ENCODE peak calls at places on chromosomes 12 and 14, in eight cellular contexts. One of them, this sample, is unnamed.

GRCh38 chr14:91947196-91948184 is at the start of gene FBLN5:
- DNase-seq in uterus: peak; percentile 79
- DNase-seq in gastrocnemius medialis: peak; percentile 7
- DNase-seq in heart left ventricle: peak; percentile 69
- DNase-seq in GM12891: no peak
- DNase-seq in A549: peak; percentile 11
- DNase-seq in K562: no peak
- DNase-seq in lower leg skin: peak; percentile 59
- DNase-seq in this sample: no peak

GRCh38 chr12:53752192-53752601 is 418 bp upstream of the CISTR start:
- DNase-seq in lower leg skin: no peak
- DNase-seq in uterus: no peak
- DNase-seq in GM12891: no peak
- DNase-seq in heart left ventricle: no peak
- DNase-seq in gastrocnemius medialis: no peak
- DNase-seq in K562: no peak
- DNase-seq in A549: no peak
- DNase-seq in this sample: no peak

GRCh38 chr12:114916124-114916523 is 232.1 kb upstream of the TBX3 start:
- DNase-seq in A549: no peak
- DNase-seq in GM12891: no peak
- DNase-seq in uterus: no peak
- DNase-seq in heart left ventricle: no peak
- DNase-seq in K562: no peak
- DNase-seq in gastrocnemius medialis: no peak
- DNase-seq in lower leg skin: no peak
- DNase-seq in this sample: no peak

GRCh38 chr12:131724534-131724933 is 13.6 kb downstream of the SFSWAP start:
- DNase-seq in K562: no peak
- DNase-seq in gastrocnemius medialis: no peak
- DNase-seq in uterus: no peak
- DNase-seq in lower leg skin: no peak
- DNase-seq in GM12891: no peak
- DNase-seq in heart left ventricle: no peak
- DNase-seq in A549: no peak
- DNase-seq in this sample: no peak

GRCh38 chr14:24425704-24426103 is 3.8 kb downstream of the CBLN3 start:
- DNase-seq in GM12891: no peak
- DNase-seq in K562: peak; percentile 80
- DNase-seq in heart left ventricle: no peak
- DNase-seq in lower leg skin: peak; percentile 54
- DNase-seq in gastrocnemius medialis: no peak
- DNase-seq in A549: no peak
- DNase-seq in uterus: no peak
- DNase-seq in this sample: no peak

GRCh38 chr14:64387232-64387737 is 868 bp upstream of the MTHFD1 start:
- DNase-seq in uterus: no peak
- DNase-seq in lower leg skin: no peak
- DNase-seq in GM12891: peak; percentile 13
- DNase-seq in K562: peak; percentile 48
- DNase-seq in gastrocnemius medialis: peak; percentile 6
- DNase-seq in A549: peak; percentile 41
- DNase-seq in heart left ventricle: peak; percentile 33
- DNase-seq in this sample: no peak

GRCh38 chr12:45192041-45192695 is 23.7 kb upstream of the ANO6 start:
- DNase-seq in A549: peak; percentile 62
- DNase-seq in GM12891: no peak
- DNase-seq in heart left ventricle: no peak
- DNase-seq in uterus: no peak
- DNase-seq in gastrocnemius medialis: no peak
- DNase-seq in K562: peak; percentile 48
- DNase-seq in lower leg skin: no peak
- DNase-seq in this sample: peak; percentile 30

GRCh38 chr12:6383572-6384498 is at the start of gene LTBR:
- DNase-seq in uterus: peak; percentile 97
- DNase-seq in gastrocnemius medialis: peak; percentile 97
- DNase-seq in GM12891: peak; percentile 55
- DNase-seq in heart left ventricle: peak; percentile 99
- DNase-seq in A549: peak; percentile 83
- DNase-seq in lower leg skin: peak; percentile 94
- DNase-seq in K562: peak; percentile 87
- DNase-seq in this sample: no peak

GRCh38 chr12:52925717-52926595 is 21.1 kb upstream of the KRT8 start:
- DNase-seq in heart left ventricle: no peak
- DNase-seq in GM12891: no peak
- DNase-seq in uterus: no peak
- DNase-seq in K562: no peak
- DNase-seq in gastrocnemius medialis: no peak
- DNase-seq in lower leg skin: no peak
- DNase-seq in A549: no peak
- DNase-seq in this sample: no peak

GRCh38 chr14:102088012-102088792 is 1.4 kb upstream of the HSP90AA1 start:
- DNase-seq in GM12891: peak; percentile 57
- DNase-seq in K562: peak; percentile 64
- DNase-seq in heart left ventricle: peak; percentile 63
- DNase-seq in uterus: peak; percentile 37
- DNase-seq in lower leg skin: peak; percentile 56
- DNase-seq in A549: no peak
- DNase-seq in gastrocnemius medialis: peak; percentile 20
- DNase-seq in this sample: no peak
- TF ChIP-seq POLR2A in GM12891: no peak
- TF ChIP-seq POLR2A in K562: no peak
- TF ChIP-seq POLR2A in heart left ventricle: no peak
- TF ChIP-seq POLR2A in uterus: no peak
- TF ChIP-seq POLR2A in lower leg skin: no peak
- TF ChIP-seq POLR2A in A549: peak; percentile 1
- TF ChIP-seq POLR2A in gastrocnemius medialis: no peak
- TF ChIP-seq POLR2A in this sample: no peak

GRCh38 chr14:76953196-76953945 is 75.1 kb downstream of the IRF2BPL start:
- DNase-seq in GM12891: peak; percentile 66
- DNase-seq in lower leg skin: peak; percentile 68
- DNase-seq in gastrocnemius medialis: peak; percentile 65
- DNase-seq in A549: peak; percentile 90
- DNase-seq in K562: peak; percentile 20
- DNase-seq in uterus: peak; percentile 73
- DNase-seq in heart left ventricle: peak; percentile 82
- DNase-seq in this sample: peak; percentile 78
- TF ChIP-seq POLR2A in GM12891: no peak
- TF ChIP-seq POLR2A in lower leg skin: no peak
- TF ChIP-seq POLR2A in gastrocnemius medialis: peak; percentile 68
- TF ChIP-seq POLR2A in A549: peak; percentile 62
- TF ChIP-seq POLR2A in K562: no peak
- TF ChIP-seq POLR2A in uterus: no peak
- TF ChIP-seq POLR2A in heart left ventricle: no peak
- TF ChIP-seq POLR2A in this sample: peak; percentile 65

GRCh38 chr12:4393211-4393610 is 13.7 kb upstream of the FGF23 start:
- DNase-seq in uterus: no peak
- DNase-seq in A549: no peak
- DNase-seq in gastrocnemius medialis: no peak
- DNase-seq in GM12891: no peak
- DNase-seq in K562: no peak
- DNase-seq in heart left ventricle: no peak
- DNase-seq in lower leg skin: no peak
- DNase-seq in this sample: no peak
- TF ChIP-seq POLR2A in uterus: no peak
- TF ChIP-seq POLR2A in A549: no peak
- TF ChIP-seq POLR2A in gastrocnemius medialis: no peak
- TF ChIP-seq POLR2A in GM12891: no peak
- TF ChIP-seq POLR2A in K562: no peak
- TF ChIP-seq POLR2A in heart left ventricle: no peak
- TF ChIP-seq POLR2A in lower leg skin: no peak
- TF ChIP-seq POLR2A in this sample: no peak

GRCh38 chr12:121626087-121626852 is at the start of gene ORAI1:
- DNase-seq in uterus: peak; percentile 96
- DNase-seq in GM12891: peak; percentile 86
- DNase-seq in gastrocnemius medialis: peak; percentile 94
- DNase-seq in K562: peak; percentile 97
- DNase-seq in lower leg skin: peak; percentile 94
- DNase-seq in heart left ventricle: peak; percentile 97
- DNase-seq in A549: peak; percentile 80
- DNase-seq in this sample: peak; percentile 89
- TF ChIP-seq POLR2A in uterus: peak; percentile 89
- TF ChIP-seq POLR2A in GM12891: peak; percentile 59
- TF ChIP-seq POLR2A in gastrocnemius medialis: peak; percentile 97
- TF ChIP-seq POLR2A in K562: peak; percentile 56
- TF ChIP-seq POLR2A in lower leg skin: peak; percentile 49
- TF ChIP-seq POLR2A in heart left ventricle: no peak
- TF ChIP-seq POLR2A in A549: peak; percentile 85
- TF ChIP-seq POLR2A in this sample: peak; percentile 90

GRCh38 chr12:218728-219590 is 5.0 kb upstream of the SLC6A12 start:
- DNase-seq in gastrocnemius medialis: no peak
- DNase-seq in lower leg skin: no peak
- DNase-seq in A549: no peak
- DNase-seq in uterus: no peak
- DNase-seq in K562: no peak
- DNase-seq in GM12891: no peak
- DNase-seq in heart left ventricle: no peak
- DNase-seq in this sample: no peak
- TF ChIP-seq POLR2A in gastrocnemius medialis: no peak
- TF ChIP-seq POLR2A in lower leg skin: no peak
- TF ChIP-seq POLR2A in A549: no peak
- TF ChIP-seq POLR2A in uterus: no peak
- TF ChIP-seq POLR2A in K562: no peak
- TF ChIP-seq POLR2A in GM12891: no peak
- TF ChIP-seq POLR2A in heart left ventricle: no peak
- TF ChIP-seq POLR2A in this sample: no peak

DNA sequence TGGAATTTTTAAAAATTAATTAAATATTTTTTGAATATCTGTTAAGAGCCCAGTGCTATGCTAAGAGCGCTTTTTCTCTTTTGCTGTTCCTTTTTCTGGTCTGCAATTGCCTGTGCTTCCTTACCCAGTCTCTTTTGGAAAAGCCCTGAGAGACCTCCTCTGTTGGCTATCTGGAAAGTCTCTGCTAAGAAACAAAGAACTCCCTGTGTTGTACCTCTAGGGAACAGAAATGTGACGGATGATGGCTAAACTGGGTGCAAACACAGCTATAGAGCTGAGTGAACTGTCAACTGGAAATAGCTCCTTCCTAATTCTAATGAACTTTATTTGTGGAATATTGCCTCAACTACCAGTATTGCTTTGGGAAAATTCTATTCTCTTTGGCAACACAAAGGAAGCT is 261.6 kb upstream of the NOVA1 start:
- DNase-seq in uterus: no peak
- DNase-seq in A549: no peak
- DNase-seq in GM12891: no peak
- DNase-seq in K562: no peak
- DNase-seq in gastrocnemius medialis: no peak
- DNase-seq in lower leg skin: no peak
- DNase-seq in heart left ventricle: no peak
- DNase-seq in this sample: no peak
- TF ChIP-seq POLR2A in uterus: no peak
- TF ChIP-seq POLR2A in A549: no peak
- TF ChIP-seq POLR2A in GM12891: no peak
- TF ChIP-seq POLR2A in K562: no peak
- TF ChIP-seq POLR2A in gastrocnemius medialis: no peak
- TF ChIP-seq POLR2A in lower leg skin: no peak
- TF ChIP-seq POLR2A in heart left ventricle: no peak
- TF ChIP-seq POLR2A in this sample: no peak

GRCh38 chr12:9364224-9365176 is 156.3 kb upstream of the PZP start:
- DNase-seq in gastrocnemius medialis: no peak
- DNase-seq in uterus: no peak
- DNase-seq in lower leg skin: no peak
- DNase-seq in GM12891: no peak
- DNase-seq in A549: no peak
- DNase-seq in heart left ventricle: no peak
- DNase-seq in K562: peak; percentile 16
- DNase-seq in this sample: peak; percentile 41
- TF ChIP-seq POLR2A in gastrocnemius medialis: no peak
- TF ChIP-seq POLR2A in uterus: no peak
- TF ChIP-seq POLR2A in lower leg skin: no peak
- TF ChIP-seq POLR2A in GM12891: peak; percentile 69
- TF ChIP-seq POLR2A in A549: no peak
- TF ChIP-seq POLR2A in heart left ventricle: no peak
- TF ChIP-seq POLR2A in K562: peak; percentile 63
- TF ChIP-seq POLR2A in this sample: no peak

DNA sequence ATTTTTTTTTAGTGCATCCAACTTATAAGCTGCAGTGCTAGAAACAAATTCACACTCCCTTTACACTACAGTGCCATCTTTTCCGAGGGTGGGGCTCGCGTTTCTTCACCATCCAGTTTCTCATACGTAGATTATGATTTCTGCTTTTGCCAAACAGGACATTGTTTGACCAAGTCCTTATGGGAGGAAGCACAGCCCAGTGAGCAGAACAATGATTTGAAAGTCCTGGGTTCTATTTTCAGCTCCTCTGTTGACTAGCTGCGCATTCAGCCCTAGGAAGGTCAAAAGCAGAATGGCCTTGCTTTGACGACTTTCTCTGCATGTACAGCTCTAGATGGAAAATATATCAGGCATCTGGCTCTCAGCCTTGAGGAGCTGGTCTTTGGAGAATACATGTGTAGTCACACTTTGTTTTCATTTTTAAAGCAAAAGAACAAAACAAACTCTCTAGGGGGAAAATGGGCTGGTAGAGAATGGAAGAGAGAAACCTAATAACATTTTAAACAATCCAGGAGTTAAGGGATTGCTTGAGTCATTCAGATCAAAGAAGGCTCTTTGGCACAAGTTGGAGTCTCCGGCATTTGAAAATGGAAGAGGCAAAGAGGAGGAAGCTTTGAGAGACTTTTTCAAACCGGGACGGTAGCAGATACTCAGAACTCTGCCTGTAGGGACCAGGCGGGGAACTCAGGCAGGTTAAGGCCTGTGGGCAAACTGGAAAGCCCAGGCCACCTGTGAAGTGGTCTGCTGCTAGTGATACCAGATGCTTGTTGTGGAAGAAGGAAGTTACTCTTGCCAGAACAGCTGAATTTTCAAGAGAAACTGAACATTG is 257.3 kb upstream of the PLEKHG7 start:
- DNase-seq in A549: no peak
- DNase-seq in gastrocnemius medialis: no peak
- DNase-seq in uterus: no peak
- DNase-seq in lower leg skin: no peak
- DNase-seq in heart left ventricle: peak; percentile 47
- DNase-seq in GM12891: no peak
- DNase-seq in K562: no peak
- DNase-seq in this sample: no peak
- TF ChIP-seq POLR2A in A549: no peak
- TF ChIP-seq POLR2A in gastrocnemius medialis: no peak
- TF ChIP-seq POLR2A in uterus: no peak
- TF ChIP-seq POLR2A in lower leg skin: no peak
- TF ChIP-seq POLR2A in heart left ventricle: no peak
- TF ChIP-seq POLR2A in GM12891: peak; percentile 61
- TF ChIP-seq POLR2A in K562: no peak
- TF ChIP-seq POLR2A in this sample: no peak

DNA sequence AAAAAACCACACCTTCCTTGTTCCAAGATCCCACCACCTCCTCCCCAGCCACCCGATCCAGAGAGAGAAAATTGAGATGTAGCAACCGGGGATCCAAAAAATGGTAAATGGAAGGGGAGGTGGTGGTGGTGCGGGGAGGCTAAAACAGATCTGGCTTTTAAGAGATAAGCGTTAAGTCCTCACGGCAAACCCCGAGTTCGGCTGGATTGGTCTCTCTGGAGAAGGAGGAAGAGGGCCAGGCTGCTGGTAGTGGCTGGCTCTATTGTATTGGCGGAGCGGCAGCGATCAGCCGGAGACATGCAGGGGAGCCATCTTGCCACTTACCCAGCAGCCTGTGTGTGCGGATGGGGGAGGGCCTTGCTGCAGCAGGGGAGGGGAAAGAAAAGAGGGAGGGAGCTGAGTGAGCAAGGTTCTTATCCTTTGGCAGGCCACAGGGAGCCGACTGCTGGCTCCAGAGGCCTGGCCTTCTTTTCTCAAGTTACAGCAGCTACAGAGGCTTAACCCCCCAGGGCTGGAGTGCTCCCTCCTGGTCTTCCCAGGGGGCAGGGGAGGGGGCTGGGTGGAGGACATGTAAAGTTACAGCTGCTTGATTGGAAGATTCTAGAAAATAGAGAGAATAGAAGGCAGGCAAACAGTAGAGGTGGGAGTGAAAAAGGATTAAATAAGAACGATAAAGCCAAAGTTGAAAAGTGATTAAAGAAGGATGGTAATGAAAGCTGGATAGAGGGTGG is 14.1 kb upstream of the CDH24 start:
- DNase-seq in GM12891: peak; percentile 73
- DNase-seq in K562: peak; percentile 94
- DNase-seq in gastrocnemius medialis: peak; percentile 84
- DNase-seq in heart left ventricle: peak; percentile 91
- DNase-seq in A549: peak; percentile 96
- DNase-seq in uterus: peak; percentile 84
- DNase-seq in lower leg skin: peak; percentile 85
- DNase-seq in this sample: peak; percentile 67
- TF ChIP-seq POLR2A in GM12891: peak; percentile 86
- TF ChIP-seq POLR2A in K562: peak; percentile 94
- TF ChIP-seq POLR2A in gastrocnemius medialis: peak; percentile 63
- TF ChIP-seq POLR2A in heart left ventricle: no peak
- TF ChIP-seq POLR2A in A549: peak; percentile 85
- TF ChIP-seq POLR2A in uterus: peak; percentile 48
- TF ChIP-seq POLR2A in lower leg skin: no peak
- TF ChIP-seq POLR2A in this sample: peak; percentile 71